ENCODE peak calls at places on chromosomes 7 and 10, in four cellular contexts. One of them, this sample, is unnamed.

GRCh38 chr7:114243019-114243507 is 171.6 kb upstream of the FOXP2 start:
- DNase-seq in GM12878: no peak
- DNase-seq in H1: no peak
- DNase-seq in HepG2: no peak
- DNase-seq in this sample: no peak

GRCh38 chr7:158024351-158024715 is 563.3 kb downstream of the PTPRN2 start:
- DNase-seq in GM12878: no peak
- DNase-seq in H1: no peak
- DNase-seq in HepG2: no peak
- DNase-seq in this sample: no peak

GRCh38 chr7:45973725-45974532 is 52.9 kb upstream of the IGFBP3 start:
- DNase-seq in GM12878: no peak
- DNase-seq in H1: no peak
- DNase-seq in HepG2: peak
- DNase-seq in this sample: no peak

GRCh38 chr7:18225067-18225466 is 197.4 kb upstream of the PRPS1L1 start:
- DNase-seq in GM12878: no peak
- DNase-seq in H1: no peak
- DNase-seq in HepG2: no peak
- DNase-seq in this sample: no peak

GRCh38 chr7:1919539-1920265 is 249.6 kb downstream of the ELFN1 start:
- DNase-seq in GM12878: no peak
- DNase-seq in H1: no peak
- DNase-seq in HepG2: peak
- DNase-seq in this sample: no peak

GRCh38 chr10:127871631-127872010 is 21.1 kb downstream of the CLRN3 start:
- DNase-seq in GM12878: no peak
- DNase-seq in H1: no peak
- DNase-seq in HepG2: no peak
- DNase-seq in this sample: no peak

GRCh38 chr7:33262476-33262875 is 133.1 kb downstream of the BBS9 start:
- DNase-seq in GM12878: no peak
- DNase-seq in H1: no peak
- DNase-seq in HepG2: no peak
- DNase-seq in this sample: peak

GRCh38 chr7:2613926-2614613 is 17.7 kb upstream of the TTYH3 start:
- DNase-seq in GM12878: no peak
- DNase-seq in H1: no peak
- DNase-seq in HepG2: no peak
- DNase-seq in this sample: no peak

GRCh38 chr10:10618139-10618538 is 399.5 kb upstream of the CELF2 start:
- DNase-seq in GM12878: no peak
- DNase-seq in H1: no peak
- DNase-seq in HepG2: no peak
- DNase-seq in this sample: no peak

GRCh38 chr7:99094369-99094768 is 49.5 kb downstream of the SMURF1 start:
- DNase-seq in GM12878: no peak
- DNase-seq in H1: no peak
- DNase-seq in HepG2: no peak
- DNase-seq in this sample: no peak

GRCh38 chr10:27020243-27020642 is 80.1 kb downstream of the ANKRD26 start:
- DNase-seq in GM12878: no peak
- DNase-seq in H1: no peak
- DNase-seq in HepG2: no peak
- DNase-seq in this sample: no peak

GRCh38 chr10:117132751-117133231 is 5.3 kb downstream of the VAX1 start:
- DNase-seq in GM12878: no peak
- DNase-seq in H1: peak
- DNase-seq in HepG2: no peak
- DNase-seq in this sample: no peak

GRCh38 chr10:29392376-29393021 is 103.6 kb downstream of the LYZL1 start:
- DNase-seq in GM12878: no peak
- DNase-seq in H1: peak
- DNase-seq in HepG2: peak
- DNase-seq in this sample: no peak

GRCh38 chr7:139871820-139872219 is 42.8 kb downstream of the TBXAS1 start:
- DNase-seq in GM12878: no peak
- DNase-seq in H1: no peak
- DNase-seq in HepG2: no peak
- DNase-seq in this sample: no peak

GRCh38 chr7:83204715-83205114 is 42.0 kb upstream of the PCLO start:
- DNase-seq in GM12878: no peak
- DNase-seq in H1: no peak
- DNase-seq in HepG2: no peak
- DNase-seq in this sample: no peak

GRCh38 chr10:61882621-61883375 is 18.7 kb upstream of the ARID5B start:
- DNase-seq in GM12878: no peak
- DNase-seq in H1: no peak
- DNase-seq in HepG2: no peak
- DNase-seq in this sample: no peak

GRCh38 chr10:90930971-90931841 is 10.3 kb upstream of the ANKRD1 start:
- DNase-seq in GM12878: no peak
- DNase-seq in H1: no peak
- DNase-seq in HepG2: peak
- DNase-seq in this sample: peak

GRCh38 chr10:98225000-98225399 is 43.0 kb downstream of the LOXL4 start:
- DNase-seq in GM12878: no peak
- DNase-seq in H1: no peak
- DNase-seq in HepG2: no peak
- DNase-seq in this sample: no peak

GRCh38 chr7:48244902-48245301 is 73.6 kb downstream of the ABCA13 start:
- DNase-seq in GM12878: no peak
- DNase-seq in H1: no peak
- DNase-seq in HepG2: no peak
- DNase-seq in this sample: no peak

GRCh38 chr7:158650821-158651225 is 53.8 kb downstream of the NCAPG2 start:
- DNase-seq in GM12878: no peak
- DNase-seq in H1: no peak
- DNase-seq in HepG2: no peak
- DNase-seq in this sample: no peak

GRCh38 chr7:105389090-105389650 is 449 bp upstream of the SRPK2 start:
- DNase-seq in GM12878: no peak
- DNase-seq in H1: peak
- DNase-seq in HepG2: peak
- DNase-seq in this sample: no peak

GRCh38 chr7:36600869-36601530 is 123.3 kb downstream of the AOAH start:
- DNase-seq in GM12878: no peak
- DNase-seq in H1: peak
- DNase-seq in HepG2: no peak
- DNase-seq in this sample: no peak

GRCh38 chr7:96996111-96996936 is 9.0 kb upstream of the DLX6 start:
- DNase-seq in GM12878: no peak
- DNase-seq in H1: peak
- DNase-seq in HepG2: no peak
- DNase-seq in this sample: no peak

GRCh38 chr10:88810196-88810961 is 7.8 kb downstream of the LIPM start:
- DNase-seq in GM12878: no peak
- DNase-seq in H1: no peak
- DNase-seq in HepG2: peak
- DNase-seq in this sample: peak

GRCh38 chr10:130014734-130015695 is 50.9 kb upstream of the EBF3 start:
- DNase-seq in GM12878: no peak
- DNase-seq in H1: no peak
- DNase-seq in HepG2: no peak
- DNase-seq in this sample: no peak

GRCh38 chr10:74418285-74418872 is 267.4 kb downstream of the ADK start:
- DNase-seq in GM12878: no peak
- DNase-seq in H1: no peak
- DNase-seq in HepG2: no peak
- DNase-seq in this sample: no peak

GRCh38 chr10:62230344-62231138 is 38.1 kb downstream of the RTKN2 start:
- DNase-seq in GM12878: no peak
- DNase-seq in H1: no peak
- DNase-seq in HepG2: no peak
- DNase-seq in this sample: no peak

GRCh38 chr10:15419279-15419874 is 48.3 kb upstream of the FAM171A1 start:
- DNase-seq in GM12878: no peak
- DNase-seq in H1: no peak
- DNase-seq in HepG2: peak
- DNase-seq in this sample: peak

GRCh38 chr10:100993986-100994708 is 5.5 kb upstream of the LZTS2 start:
- DNase-seq in GM12878: no peak
- DNase-seq in H1: no peak
- DNase-seq in HepG2: no peak
- DNase-seq in this sample: no peak

GRCh38 chr7:80275192-80275605 is 140.6 kb downstream of the GNAI1 start:
- DNase-seq in GM12878: no peak
- DNase-seq in H1: no peak
- DNase-seq in HepG2: no peak
- DNase-seq in this sample: no peak

GRCh38 chr7:115066050-115066449 is 144.2 kb downstream of the MDFIC start:
- DNase-seq in GM12878: peak
- DNase-seq in H1: no peak
- DNase-seq in HepG2: no peak
- DNase-seq in this sample: no peak

DNA sequence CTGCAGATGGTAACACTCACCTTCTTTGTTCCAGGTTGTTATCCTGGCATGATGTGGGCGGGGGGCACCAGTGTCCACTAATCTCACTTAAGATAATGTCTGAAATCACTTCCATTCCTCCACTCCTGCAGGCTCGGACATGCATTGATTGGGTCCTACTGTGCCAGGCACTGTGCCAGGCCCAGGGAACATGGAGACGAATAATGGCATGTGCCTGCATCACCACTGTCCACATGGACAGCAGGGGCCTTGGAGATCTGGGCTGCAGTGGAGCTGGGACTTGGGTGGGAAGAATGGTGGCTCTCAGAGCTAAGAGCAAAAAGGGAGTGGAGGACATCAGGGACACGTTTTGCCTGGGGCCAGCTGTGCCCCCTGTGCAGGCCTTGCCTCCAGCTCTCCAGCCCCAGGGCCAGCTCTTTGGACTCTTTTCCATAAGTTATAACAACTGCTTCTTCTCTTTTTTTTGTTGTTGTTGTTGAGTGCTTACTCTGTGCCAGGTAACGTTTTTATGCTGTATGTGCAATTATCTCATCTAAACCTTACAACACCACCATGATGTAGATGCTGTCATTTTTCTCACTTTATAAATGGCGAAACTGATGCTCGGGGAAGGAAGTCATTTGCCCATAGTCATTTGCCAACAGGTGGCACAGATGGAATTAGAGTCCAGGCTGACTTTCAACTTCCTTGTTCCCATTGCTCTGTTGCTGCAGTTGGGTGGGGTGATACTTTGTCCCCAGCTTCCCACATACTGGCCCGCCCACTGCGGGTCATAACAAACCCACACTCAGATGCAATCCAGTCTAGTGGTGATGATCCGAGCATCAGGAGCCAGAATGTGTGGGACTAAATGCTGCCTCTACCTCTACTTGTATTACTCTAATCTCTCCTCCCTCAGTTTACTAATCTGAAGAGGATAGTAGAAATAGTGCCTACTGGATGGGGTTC is 19.1 kb downstream of the PLPP4 start:
- DNase-seq in GM12878: no peak
- DNase-seq in H1: peak
- DNase-seq in HepG2: no peak
- DNase-seq in this sample: no peak
- TF ChIP-seq YY1 in GM12878: no peak
- TF ChIP-seq YY1 in H1: no peak
- TF ChIP-seq YY1 in HepG2: no peak
- TF ChIP-seq YY1 in this sample: no peak

GRCh38 chr10:31075434-31075833 is 43.8 kb upstream of the ZNF438 start:
- DNase-seq in GM12878: no peak
- DNase-seq in H1: no peak
- DNase-seq in HepG2: no peak
- DNase-seq in this sample: no peak
- TF ChIP-seq SUZ12 in GM12878: no peak
- TF ChIP-seq SUZ12 in H1: no peak
- TF ChIP-seq SUZ12 in HepG2: no peak
- TF ChIP-seq SUZ12 in this sample: no peak

DNA sequence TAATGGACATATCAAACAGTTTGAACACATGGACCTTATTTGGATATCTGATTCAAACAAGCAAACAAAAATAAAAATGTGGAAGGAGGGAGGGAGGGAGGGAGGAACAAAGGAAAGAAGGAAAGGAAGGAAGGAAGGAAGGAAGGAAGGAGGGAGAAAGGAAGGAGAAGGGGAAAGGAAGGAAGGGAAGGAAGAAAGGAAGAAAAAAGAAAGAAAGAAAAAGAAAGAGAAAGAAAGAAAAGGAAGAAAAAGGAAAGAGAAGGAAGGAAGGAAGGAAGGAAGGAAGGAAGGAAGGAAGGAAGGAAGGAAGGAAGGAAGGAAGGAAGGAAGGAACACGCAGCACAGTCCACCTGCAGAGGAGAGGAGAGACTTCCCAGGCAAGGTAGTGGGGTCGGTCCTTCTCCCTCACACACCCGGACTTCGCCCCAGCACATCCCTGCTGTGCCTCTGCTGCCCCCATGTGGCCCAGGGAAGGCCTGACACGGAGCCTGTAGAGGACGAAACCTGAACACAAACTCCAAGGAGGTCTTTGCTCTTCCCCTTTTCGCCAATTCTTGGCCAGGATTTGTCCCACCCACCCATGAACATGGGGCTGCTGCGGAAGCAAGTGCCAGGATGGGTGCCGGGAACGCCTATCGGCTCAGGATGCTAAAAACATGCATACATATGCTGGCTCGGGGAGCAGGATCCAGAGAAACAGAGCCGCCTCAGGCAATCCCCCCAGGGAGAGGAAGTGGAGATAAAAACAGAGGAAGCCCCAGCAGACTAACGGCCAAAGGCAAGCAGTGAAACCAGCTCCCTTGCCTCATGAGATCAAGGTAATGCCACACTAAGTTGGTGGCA is 52.3 kb upstream of the DGKI start:
- DNase-seq in GM12878: peak
- DNase-seq in H1: peak
- DNase-seq in HepG2: peak
- DNase-seq in this sample: peak
- H3K4me3 ChIP-seq in GM12878: peak
- H3K4me3 ChIP-seq in H1: no peak
- H3K4me3 ChIP-seq in HepG2: no peak
- H3K4me3 ChIP-seq in this sample: no peak

GRCh38 chr7:151992375-151992774 is 33.1 kb upstream of the GALNT11 start:
- DNase-seq in GM12878: no peak
- DNase-seq in H1: peak
- DNase-seq in HepG2: peak
- DNase-seq in this sample: peak
- TF ChIP-seq YY1 in GM12878: no peak
- TF ChIP-seq YY1 in H1: no peak
- TF ChIP-seq YY1 in HepG2: no peak
- TF ChIP-seq YY1 in this sample: no peak

GRCh38 chr7:41224063-41224763 is 478.7 kb downstream of the INHBA start:
- DNase-seq in GM12878: no peak
- DNase-seq in H1: no peak
- DNase-seq in HepG2: no peak
- DNase-seq in this sample: no peak
- TF ChIP-seq SUZ12 in GM12878: no peak
- TF ChIP-seq SUZ12 in H1: no peak
- TF ChIP-seq SUZ12 in HepG2: no peak
- TF ChIP-seq SUZ12 in this sample: no peak

This sample was measured in NT2/D1.